ENCODE peak calls at places on chromosomes 3 and 15, in four cellular contexts. V is HepG2, S is H1, X is HCT116. L is an unnamed sample.

GRCh38 chr3:3509665-3510064 is 289.6 kb upstream of the LRRN1 start:
- DNase-seq in X (no peak), V (no peak), S (no peak), L (no peak)

GRCh38 chr3:9826815-9827574 is 16.8 kb downstream of the RPUSD3 start:
- DNase-seq in X (no peak), V (peak), S (no peak), L (peak)

GRCh38 chr3:136277634-136278033 is 27.5 kb downstream of the PCCB start:
- DNase-seq in V (no peak), S (peak), X (no peak), L (no peak)

GRCh38 chr3:122353215-122353614 is 28.2 kb downstream of the CSTA start:
- DNase-seq in S (no peak), X (no peak), V (no peak), L (no peak)

GRCh38 chr3:38374221-38374620 is 27.6 kb downstream of the XYLB start:
- DNase-seq in V (no peak), S (no peak), X (no peak), L (peak)

GRCh38 chr3:159792070-159792469 is 196.6 kb upstream of the IL12A start:
- DNase-seq in S (no peak), V (no peak), X (no peak), L (no peak)

GRCh38 chr15:42494998-42495360 is 455 bp upstream of the SNAP23 start:
- DNase-seq in X (no peak), V (peak), S (no peak), L (no peak)

GRCh38 chr3:187610926-187611545 is 59.2 kb downstream of the SST start:
- DNase-seq in S (no peak), X (no peak), V (no peak), L (no peak)

GRCh38 chr15:92928351-92928750 is 28.2 kb downstream of the CHD2 start:
- DNase-seq in X (no peak), V (no peak), S (no peak), L (no peak)

GRCh38 chr15:57605491-57605890 is 13.8 kb downstream of the MYZAP start:
- DNase-seq in V (no peak), X (no peak), S (no peak), L (no peak)

GRCh38 chr15:57607570-57608000 is 15.9 kb downstream of the MYZAP start:
- DNase-seq in S (no peak), X (peak), V (peak), L (no peak)

GRCh38 chr15:57606048-57606447 is 14.3 kb downstream of the MYZAP start:
- DNase-seq in V (no peak), S (no peak), X (no peak), L (no peak)

GRCh38 chr15:57606816-57607215 is 15.1 kb downstream of the MYZAP start:
- DNase-seq in V (no peak), S (no peak), X (no peak), L (no peak)

GRCh38 chr15:57604502-57604901 is 12.8 kb downstream of the MYZAP start:
- DNase-seq in X (no peak), V (no peak), S (no peak), L (no peak)
- TF ChIP-seq FOSL1 in X (no peak), V (no peak), S (no peak), L (no peak)

DNA sequence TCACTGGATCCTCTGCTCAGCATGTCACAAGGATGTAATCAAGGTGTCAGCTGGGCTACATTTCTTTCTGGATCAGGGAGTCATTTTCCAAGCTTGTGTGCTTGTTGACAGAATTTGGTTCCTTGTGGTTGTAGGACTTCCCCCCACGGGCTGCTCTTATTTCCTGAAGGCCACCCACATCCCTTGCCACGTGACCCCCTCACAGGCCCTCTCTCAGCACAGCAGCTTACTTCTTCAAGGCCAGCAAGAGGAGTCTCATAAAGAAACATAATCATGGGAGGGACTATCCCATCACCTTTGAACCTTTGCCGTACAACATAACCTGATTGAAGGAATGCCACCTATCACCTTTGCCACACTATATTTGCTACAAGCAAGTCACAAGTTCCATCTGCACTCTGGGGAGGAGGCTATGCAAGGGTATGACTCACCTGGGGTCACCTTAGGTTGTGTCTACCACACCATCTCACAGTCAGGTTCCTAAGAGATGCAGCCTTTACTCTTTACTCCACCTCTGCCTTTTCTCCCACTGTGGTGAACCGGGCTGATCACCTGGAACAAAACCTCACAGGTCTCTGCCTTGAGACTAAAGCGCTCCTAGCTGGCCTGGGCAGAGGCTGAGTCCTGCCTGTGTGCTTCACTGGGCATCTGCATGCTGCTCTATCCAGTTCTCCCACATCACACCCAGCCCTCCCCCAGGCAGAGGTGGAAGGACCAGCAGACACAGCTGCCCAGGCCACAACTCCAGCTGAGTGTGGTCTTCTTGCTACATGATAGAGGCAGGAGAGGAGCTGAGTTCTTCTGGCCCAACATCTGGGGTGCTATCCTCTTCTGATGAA is 13.5 kb downstream of the RAB6B start:
- DNase-seq in V (no peak), X (no peak), S (no peak), L (no peak)
- TF ChIP-seq FOSL1 in V (no peak), X (no peak), S (no peak), L (no peak)

DNA sequence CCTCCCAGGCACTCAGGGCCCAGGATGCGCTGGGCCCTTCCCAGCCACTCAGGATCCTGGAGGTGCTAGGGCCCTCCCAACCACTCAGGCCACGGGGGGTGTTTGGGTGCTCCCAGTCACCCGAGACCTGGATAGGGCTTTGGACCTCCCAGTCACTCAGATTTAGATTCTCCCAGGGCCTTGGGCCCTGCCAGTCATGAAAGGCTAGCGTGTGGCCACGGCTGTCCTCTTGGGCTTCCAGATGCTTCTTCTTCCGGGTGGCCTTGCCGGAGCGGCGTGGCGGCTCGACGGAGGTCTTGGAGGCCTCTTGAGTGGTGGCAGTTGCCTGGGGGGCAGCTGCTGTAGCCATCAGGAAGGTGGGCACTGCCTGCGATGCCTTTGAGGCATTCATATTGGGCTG is 2.8 kb downstream of the MAGEL2 start:
- DNase-seq in X (no peak), S (no peak), V (no peak), L (no peak)
- TF ChIP-seq FOSL1 in X (no peak), S (no peak), V (no peak), L (no peak)

GRCh38 chr15:82743810-82744209 is 34.1 kb upstream of the AP3B2 start:
- DNase-seq in S (no peak), X (no peak), V (no peak), L (no peak)

GRCh38 chr15:82739086-82739485 is 29.4 kb upstream of the AP3B2 start:
- DNase-seq in V (no peak), X (no peak), S (no peak), L (peak)

GRCh38 chr15:82742134-82742533 is 32.5 kb upstream of the AP3B2 start:
- DNase-seq in V (no peak), S (no peak), X (no peak), L (no peak)

GRCh38 chr15:82737975-82738374 is 28.3 kb upstream of the AP3B2 start:
- DNase-seq in V (no peak), X (no peak), S (no peak), L (peak)
- TF ChIP-seq FOSL1 in V (no peak), X (no peak), S (no peak), L (peak)

GRCh38 chr15:43880406-43881184 is 53.8 kb downstream of the WDR76 start:
- DNase-seq in V (no peak), S (no peak), X (no peak), L (no peak)

GRCh38 chr15:43878466-43878865 is 51.7 kb downstream of the WDR76 start:
- DNase-seq in X (no peak), S (no peak), V (no peak), L (no peak)

GRCh38 chr15:43876872-43877271 is 50.1 kb downstream of the WDR76 start:
- DNase-seq in V (no peak), X (no peak), S (no peak), L (no peak)

GRCh38 chr15:43879386-43880355 is 52.9 kb downstream of the WDR76 start:
- DNase-seq in X (no peak), S (no peak), V (no peak), L (no peak)

GRCh38 chr15:43877371-43877770 is 50.6 kb downstream of the WDR76 start:
- DNase-seq in X (no peak), S (no peak), V (peak), L (no peak)
- TF ChIP-seq FOSL1 in X (no peak), S (no peak), V (no peak), L (no peak)

GRCh38 chr15:70859322-70859908 is 5.5 kb upstream of the LARP6 start:
- DNase-seq in X (no peak), V (peak), S (no peak), L (no peak)
- TF ChIP-seq FOSL1 in X (no peak), V (no peak), S (no peak), L (no peak)

GRCh38 chr3:185976977-185977678 is 39.3 kb upstream of the TRA2B start:
- DNase-seq in V (peak), X (peak), S (peak), L (peak)
- TF ChIP-seq FOSL1 in V (no peak), X (no peak), S (no peak), L (peak)

GRCh38 chr15:40443255-40443654 is 2.5 kb downstream of the BAHD1 start:
- DNase-seq in X (no peak), S (no peak), V (no peak), L (no peak)

GRCh38 chr15:40443846-40444245 is 3.1 kb downstream of the BAHD1 start:
- DNase-seq in S (no peak), X (no peak), V (no peak), L (no peak)

GRCh38 chr15:40446144-40446543 is 5.4 kb downstream of the BAHD1 start:
- DNase-seq in V (no peak), X (no peak), S (no peak), L (no peak)

GRCh38 chr15:40444741-40445140 is 4.0 kb downstream of the BAHD1 start:
- DNase-seq in V (no peak), S (no peak), X (no peak), L (no peak)

GRCh38 chr15:40445411-40446055 is 4.8 kb downstream of the BAHD1 start:
- DNase-seq in V (no peak), X (no peak), S (no peak), L (no peak)
- TF ChIP-seq FOSL1 in V (no peak), X (no peak), S (no peak), L (no peak)